ENCODE peak calls at places on chromosomes 12 and 14, in eight cellular contexts. One of them, this sample, is unnamed.

GRCh38 chr14:65296402-65296801 is 116.1 kb upstream of the FUT8 start:
- DNase-seq in tibial nerve: no peak
- DNase-seq in IMR-90: peak
- DNase-seq in DND-41: no peak
- DNase-seq in prostate gland: no peak
- DNase-seq in kidney: no peak
- DNase-seq in esophagus squamous epithelium: no peak
- DNase-seq in cardiac fibroblast: no peak
- DNase-seq in this sample: peak

GRCh38 chr12:120361506-120362208 is 7.3 kb downstream of the MSI1 start:
- DNase-seq in tibial nerve: no peak
- DNase-seq in IMR-90: peak
- DNase-seq in DND-41: no peak
- DNase-seq in prostate gland: peak
- DNase-seq in kidney: peak
- DNase-seq in esophagus squamous epithelium: no peak
- DNase-seq in cardiac fibroblast: peak
- DNase-seq in this sample: peak

GRCh38 chr12:100758083-100758482 is 36.5 kb upstream of the ANO4 start:
- DNase-seq in tibial nerve: no peak
- DNase-seq in IMR-90: no peak
- DNase-seq in DND-41: no peak
- DNase-seq in prostate gland: no peak
- DNase-seq in kidney: no peak
- DNase-seq in esophagus squamous epithelium: no peak
- DNase-seq in cardiac fibroblast: no peak
- DNase-seq in this sample: no peak

GRCh38 chr12:87300-87699 is 20.7 kb downstream of the IQSEC3 start:
- DNase-seq in tibial nerve: no peak
- DNase-seq in IMR-90: no peak
- DNase-seq in DND-41: no peak
- DNase-seq in prostate gland: no peak
- DNase-seq in kidney: no peak
- DNase-seq in esophagus squamous epithelium: no peak
- DNase-seq in cardiac fibroblast: no peak
- DNase-seq in this sample: no peak

GRCh38 chr12:128008341-128008740 is 258.6 kb upstream of the TMEM132C start:
- DNase-seq in tibial nerve: no peak
- DNase-seq in IMR-90: no peak
- DNase-seq in DND-41: no peak
- DNase-seq in prostate gland: no peak
- DNase-seq in kidney: no peak
- DNase-seq in esophagus squamous epithelium: no peak
- DNase-seq in cardiac fibroblast: peak
- DNase-seq in this sample: no peak

GRCh38 chr14:101737414-101738367 is 23.8 kb upstream of the PPP2R5C start:
- DNase-seq in tibial nerve: no peak
- DNase-seq in IMR-90: no peak
- DNase-seq in DND-41: no peak
- DNase-seq in prostate gland: no peak
- DNase-seq in kidney: no peak
- DNase-seq in esophagus squamous epithelium: no peak
- DNase-seq in cardiac fibroblast: no peak
- DNase-seq in this sample: no peak

GRCh38 chr12:65139389-65139788 is 18.3 kb upstream of the WIF1 start:
- DNase-seq in tibial nerve: no peak
- DNase-seq in IMR-90: no peak
- DNase-seq in DND-41: no peak
- DNase-seq in prostate gland: no peak
- DNase-seq in kidney: no peak
- DNase-seq in esophagus squamous epithelium: no peak
- DNase-seq in cardiac fibroblast: no peak
- DNase-seq in this sample: no peak

GRCh38 chr14:53767566-53767965 is 189.1 kb downstream of the BMP4 start:
- DNase-seq in tibial nerve: no peak
- DNase-seq in IMR-90: no peak
- DNase-seq in DND-41: no peak
- DNase-seq in prostate gland: no peak
- DNase-seq in kidney: no peak
- DNase-seq in esophagus squamous epithelium: no peak
- DNase-seq in cardiac fibroblast: no peak
- DNase-seq in this sample: no peak

GRCh38 chr12:57475271-57476161 is 4.2 kb downstream of the ARHGAP9 start:
- DNase-seq in tibial nerve: no peak
- DNase-seq in IMR-90: no peak
- DNase-seq in DND-41: no peak
- DNase-seq in prostate gland: no peak
- DNase-seq in kidney: peak
- DNase-seq in esophagus squamous epithelium: no peak
- DNase-seq in cardiac fibroblast: no peak
- DNase-seq in this sample: peak

GRCh38 chr14:98954347-98955000 is 317.5 kb downstream of the BCL11B start:
- DNase-seq in tibial nerve: no peak
- DNase-seq in IMR-90: no peak
- DNase-seq in DND-41: no peak
- DNase-seq in prostate gland: no peak
- DNase-seq in kidney: no peak
- DNase-seq in esophagus squamous epithelium: no peak
- DNase-seq in cardiac fibroblast: no peak
- DNase-seq in this sample: peak

GRCh38 chr12:47882796-47883546 is 21.8 kb downstream of the VDR start:
- DNase-seq in tibial nerve: no peak
- DNase-seq in IMR-90: no peak
- DNase-seq in DND-41: no peak
- DNase-seq in prostate gland: no peak
- DNase-seq in kidney: no peak
- DNase-seq in esophagus squamous epithelium: no peak
- DNase-seq in cardiac fibroblast: no peak
- DNase-seq in this sample: no peak

GRCh38 chr12:19957578-19957977 is 410.8 kb upstream of the PDE3A start:
- DNase-seq in tibial nerve: no peak
- DNase-seq in IMR-90: no peak
- DNase-seq in DND-41: no peak
- DNase-seq in prostate gland: no peak
- DNase-seq in kidney: no peak
- DNase-seq in esophagus squamous epithelium: no peak
- DNase-seq in cardiac fibroblast: peak
- DNase-seq in this sample: peak

GRCh38 chr12:24551368-24551767 is 397.5 kb downstream of the BCAT1 start:
- DNase-seq in tibial nerve: no peak
- DNase-seq in IMR-90: no peak
- DNase-seq in DND-41: no peak
- DNase-seq in prostate gland: no peak
- DNase-seq in kidney: no peak
- DNase-seq in esophagus squamous epithelium: no peak
- DNase-seq in cardiac fibroblast: no peak
- DNase-seq in this sample: no peak

GRCh38 chr12:122322501-122322900 is 56.2 kb upstream of the VPS33A start:
- DNase-seq in tibial nerve: no peak
- DNase-seq in IMR-90: peak
- DNase-seq in DND-41: no peak
- DNase-seq in prostate gland: no peak
- DNase-seq in kidney: no peak
- DNase-seq in esophagus squamous epithelium: no peak
- DNase-seq in cardiac fibroblast: peak
- DNase-seq in this sample: peak

GRCh38 chr14:101961746-101962502 is 2.4 kb upstream of the DYNC1H1 start:
- DNase-seq in tibial nerve: no peak
- DNase-seq in IMR-90: no peak
- DNase-seq in DND-41: no peak
- DNase-seq in prostate gland: no peak
- DNase-seq in kidney: peak
- DNase-seq in esophagus squamous epithelium: no peak
- DNase-seq in cardiac fibroblast: no peak
- DNase-seq in this sample: no peak

GRCh38 chr14:77040995-77041744 is 12.7 kb upstream of the IRF2BPL start:
- DNase-seq in tibial nerve: no peak
- DNase-seq in IMR-90: no peak
- DNase-seq in DND-41: peak
- DNase-seq in prostate gland: no peak
- DNase-seq in kidney: peak
- DNase-seq in esophagus squamous epithelium: no peak
- DNase-seq in cardiac fibroblast: no peak
- DNase-seq in this sample: no peak

GRCh38 chr12:131124487-131125280 is 171.0 kb downstream of the ADGRD1 start:
- DNase-seq in tibial nerve: no peak
- DNase-seq in IMR-90: no peak
- DNase-seq in DND-41: no peak
- DNase-seq in prostate gland: no peak
- DNase-seq in kidney: peak
- DNase-seq in esophagus squamous epithelium: no peak
- DNase-seq in cardiac fibroblast: no peak
- DNase-seq in this sample: no peak

GRCh38 chr12:13027508-13027907 is 16.7 kb upstream of the FAM234B start:
- DNase-seq in tibial nerve: no peak
- DNase-seq in IMR-90: no peak
- DNase-seq in DND-41: no peak
- DNase-seq in prostate gland: no peak
- DNase-seq in kidney: no peak
- DNase-seq in esophagus squamous epithelium: no peak
- DNase-seq in cardiac fibroblast: no peak
- DNase-seq in this sample: no peak

GRCh38 chr12:13028825-13029570 is 15.2 kb upstream of the FAM234B start:
- DNase-seq in tibial nerve: no peak
- DNase-seq in IMR-90: no peak
- DNase-seq in DND-41: no peak
- DNase-seq in prostate gland: no peak
- DNase-seq in kidney: no peak
- DNase-seq in esophagus squamous epithelium: no peak
- DNase-seq in cardiac fibroblast: no peak
- DNase-seq in this sample: no peak

GRCh38 chr12:13022737-13023370 is 21.3 kb upstream of the FAM234B start:
- DNase-seq in tibial nerve: no peak
- DNase-seq in IMR-90: peak
- DNase-seq in DND-41: no peak
- DNase-seq in prostate gland: no peak
- DNase-seq in kidney: no peak
- DNase-seq in esophagus squamous epithelium: no peak
- DNase-seq in cardiac fibroblast: peak
- DNase-seq in this sample: peak

GRCh38 chr12:13027032-13027431 is 17.1 kb upstream of the FAM234B start:
- DNase-seq in tibial nerve: no peak
- DNase-seq in IMR-90: no peak
- DNase-seq in DND-41: no peak
- DNase-seq in prostate gland: no peak
- DNase-seq in kidney: no peak
- DNase-seq in esophagus squamous epithelium: no peak
- DNase-seq in cardiac fibroblast: no peak
- DNase-seq in this sample: no peak

DNA sequence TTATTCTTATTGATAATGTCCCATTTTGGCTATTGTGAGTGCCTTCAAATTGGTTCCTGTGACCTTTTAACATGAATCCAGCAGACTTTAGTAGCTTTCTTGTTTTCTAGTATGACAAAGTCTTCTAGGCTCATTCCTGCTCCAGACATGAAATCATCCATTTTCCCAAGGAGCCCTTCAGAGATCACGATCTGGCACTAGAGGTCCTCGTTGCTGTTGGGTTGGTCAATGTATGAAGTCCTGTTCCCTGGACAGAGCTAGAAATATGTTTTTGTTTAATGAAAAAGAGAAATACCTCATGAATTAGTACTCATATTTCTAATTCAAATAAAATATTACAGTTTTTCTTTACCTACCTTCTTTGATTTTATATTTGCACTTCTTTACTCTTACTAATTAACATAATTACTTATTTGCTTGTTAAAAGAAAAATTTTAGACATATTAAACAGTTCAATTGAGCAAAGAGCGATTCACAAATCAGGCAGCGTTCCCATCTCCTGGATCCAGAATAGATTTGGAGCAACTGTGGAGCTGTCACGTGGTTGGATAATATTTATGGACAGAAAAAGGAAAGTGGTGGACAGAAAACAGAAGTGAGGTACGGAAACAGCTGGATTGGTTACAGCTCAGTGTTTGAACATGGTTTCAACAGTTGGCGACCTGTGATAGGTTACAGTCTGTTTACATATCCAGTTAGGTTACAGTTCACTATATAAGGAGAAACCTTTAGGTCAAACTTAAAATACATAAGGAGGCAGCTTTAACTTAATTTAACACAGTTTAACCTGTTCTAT is 19.8 kb upstream of the FAM234B start:
- DNase-seq in tibial nerve: peak
- DNase-seq in IMR-90: peak
- DNase-seq in DND-41: no peak
- DNase-seq in prostate gland: peak
- DNase-seq in kidney: no peak
- DNase-seq in esophagus squamous epithelium: no peak
- DNase-seq in cardiac fibroblast: peak
- DNase-seq in this sample: peak
- TF ChIP-seq CTCF in tibial nerve: peak
- TF ChIP-seq CTCF in IMR-90: peak
- TF ChIP-seq CTCF in DND-41: no peak
- TF ChIP-seq CTCF in prostate gland: peak
- TF ChIP-seq CTCF in kidney: peak
- TF ChIP-seq CTCF in esophagus squamous epithelium: no peak
- TF ChIP-seq CTCF in cardiac fibroblast: peak
- TF ChIP-seq CTCF in this sample: peak

DNA sequence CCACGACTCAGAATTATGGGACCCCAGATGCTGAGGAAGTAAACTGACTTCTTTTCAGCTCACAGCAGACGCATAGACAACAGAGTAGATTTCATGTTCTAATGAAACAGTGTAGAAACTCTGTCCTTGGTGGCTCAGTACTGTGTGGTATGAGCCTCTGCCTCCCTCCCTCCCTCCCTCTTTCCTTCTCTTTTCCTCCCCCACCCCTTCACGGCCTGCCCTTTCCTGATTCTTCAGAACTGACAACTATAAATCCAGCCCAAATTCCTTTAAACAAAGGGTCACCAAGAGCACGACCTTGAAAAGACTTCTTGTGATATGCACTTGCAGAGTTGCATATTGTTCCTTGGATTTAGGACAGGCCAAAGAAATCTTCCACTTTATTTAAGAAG is 163.9 kb downstream of the ETV6 start:
- DNase-seq in tibial nerve: no peak
- DNase-seq in IMR-90: no peak
- DNase-seq in DND-41: no peak
- DNase-seq in prostate gland: no peak
- DNase-seq in kidney: no peak
- DNase-seq in esophagus squamous epithelium: no peak
- DNase-seq in cardiac fibroblast: no peak
- DNase-seq in this sample: no peak
- H3K4me3 ChIP-seq in tibial nerve: peak
- H3K4me3 ChIP-seq in IMR-90: no peak
- H3K4me3 ChIP-seq in DND-41: peak
- H3K4me3 ChIP-seq in prostate gland: no peak
- H3K4me3 ChIP-seq in kidney: no peak
- H3K4me3 ChIP-seq in esophagus squamous epithelium: peak
- H3K4me3 ChIP-seq in cardiac fibroblast: no peak
- H3K4me3 ChIP-seq in this sample: no peak

GRCh38 chr12:2382391-2383155 is 329.8 kb downstream of the CACNA1C start:
- DNase-seq in tibial nerve: no peak
- DNase-seq in IMR-90: peak
- DNase-seq in DND-41: no peak
- DNase-seq in prostate gland: no peak
- DNase-seq in kidney: no peak
- DNase-seq in esophagus squamous epithelium: no peak
- DNase-seq in cardiac fibroblast: peak
- DNase-seq in this sample: peak
- TF ChIP-seq CTCF in tibial nerve: no peak
- TF ChIP-seq CTCF in IMR-90: peak
- TF ChIP-seq CTCF in DND-41: no peak
- TF ChIP-seq CTCF in prostate gland: no peak
- TF ChIP-seq CTCF in kidney: no peak
- TF ChIP-seq CTCF in esophagus squamous epithelium: no peak
- TF ChIP-seq CTCF in cardiac fibroblast: no peak
- TF ChIP-seq CTCF in this sample: no peak

GRCh38 chr14:70810621-70811020 is 1.3 kb upstream of the MAP3K9 start:
- DNase-seq in tibial nerve: no peak
- DNase-seq in IMR-90: no peak
- DNase-seq in DND-41: no peak
- DNase-seq in prostate gland: no peak
- DNase-seq in kidney: no peak
- DNase-seq in esophagus squamous epithelium: no peak
- DNase-seq in cardiac fibroblast: no peak
- DNase-seq in this sample: no peak
- H3K4me3 ChIP-seq in tibial nerve: no peak
- H3K4me3 ChIP-seq in IMR-90: no peak
- H3K4me3 ChIP-seq in DND-41: no peak
- H3K4me3 ChIP-seq in prostate gland: no peak
- H3K4me3 ChIP-seq in kidney: peak
- H3K4me3 ChIP-seq in esophagus squamous epithelium: peak
- H3K4me3 ChIP-seq in cardiac fibroblast: no peak
- H3K4me3 ChIP-seq in this sample: no peak